ENCODE peak calls at places on chromosomes 7 and 10, in eight cellular contexts. R, L, I, E, P, W, C and F are unnamed samples.

GRCh38 chr7:129866251-129866650 is 86.5 kb downstream of the UBE2H start:
- DNase-seq in R (no peak), L (no peak), I (no peak), E (no peak), P (no peak), W (no peak), C (no peak), F (no peak)

GRCh38 chr10:70442332-70442988 is 979 bp upstream of the NODAL start:
- DNase-seq in R (no peak), L (no peak), I (no peak), E (no peak), P (no peak), W (no peak), C (no peak), F (no peak)

GRCh38 chr10:84177541-84178386 is 4.2 kb downstream of the GPR15LG start:
- DNase-seq in R (peak), L (no peak), I (no peak), E (peak), P (no peak), W (no peak), C (no peak), F (no peak)

GRCh38 chr10:101690461-101690860 is 4.5 kb downstream of the FBXW4 start:
- DNase-seq in R (no peak), L (no peak), I (no peak), E (no peak), P (no peak), W (no peak), C (no peak), F (no peak)

GRCh38 chr7:40829201-40829600 is 694.4 kb downstream of the SUGCT start:
- DNase-seq in R (no peak), L (no peak), I (no peak), E (no peak), P (no peak), W (no peak), C (no peak), F (no peak)

GRCh38 chr7:105011771-105012502 is 2.1 kb upstream of the KMT2E start:
- DNase-seq in R (peak), L (no peak), I (no peak), E (no peak), P (no peak), W (no peak), C (no peak), F (no peak)

GRCh38 chr10:91909178-91909677 is at the start of gene FGFBP3:
- DNase-seq in R (peak), L (peak), I (no peak), E (no peak), P (no peak), W (peak), C (no peak), F (no peak)

GRCh38 chr7:111049971-111050680 is 40.8 kb upstream of the LRRN3 start:
- DNase-seq in R (no peak), L (no peak), I (no peak), E (no peak), P (no peak), W (no peak), C (no peak), F (no peak)

GRCh38 chr7:21542891-21543527 is at the start of gene DNAH11:
- DNase-seq in R (peak), L (no peak), I (no peak), E (no peak), P (no peak), W (no peak), C (no peak), F (no peak)

GRCh38 chr10:24457661-24458318 is 248.9 kb downstream of the KIAA1217 start:
- DNase-seq in R (no peak), L (no peak), I (no peak), E (no peak), P (no peak), W (no peak), C (no peak), F (no peak)

GRCh38 chr10:130221456-130222375 is 85.5 kb downstream of the GLRX3 start:
- DNase-seq in R (no peak), L (no peak), I (no peak), E (no peak), P (no peak), W (no peak), C (no peak), F (no peak)

GRCh38 chr10:78817361-78817760 is 251.4 kb upstream of the ZMIZ1 start:
- DNase-seq in R (no peak), L (no peak), I (no peak), E (no peak), P (no peak), W (no peak), C (no peak), F (peak)

GRCh38 chr10:133359554-133359971 is 1.7 kb upstream of the FUOM start:
- DNase-seq in R (no peak), L (no peak), I (no peak), E (no peak), P (no peak), W (no peak), C (no peak), F (no peak)

GRCh38 chr10:4219901-4220300 is 434.9 kb upstream of the KLF6 start:
- DNase-seq in R (no peak), L (no peak), I (no peak), E (no peak), P (no peak), W (no peak), C (no peak), F (no peak)

GRCh38 chr7:24455813-24456525 is 117.3 kb upstream of the PALS2 start:
- DNase-seq in R (no peak), L (no peak), I (no peak), E (no peak), P (no peak), W (no peak), C (no peak), F (no peak)

GRCh38 chr7:155896531-155897263 is 84.4 kb upstream of the SHH start:
- DNase-seq in R (no peak), L (no peak), I (no peak), E (no peak), P (no peak), W (no peak), C (no peak), F (no peak)

GRCh38 chr10:43195557-43195956 is 57.3 kb downstream of the CSGALNACT2 start:
- DNase-seq in R (no peak), L (no peak), I (no peak), E (no peak), P (no peak), W (no peak), C (no peak), F (no peak)

GRCh38 chr10:77601488-77601887 is 36.1 kb downstream of the KCNMA1 start:
- DNase-seq in R (no peak), L (no peak), I (no peak), E (no peak), P (no peak), W (no peak), C (no peak), F (no peak)

GRCh38 chr10:113132651-113133088 is 182.6 kb downstream of the TCF7L2 start:
- DNase-seq in R (no peak), L (no peak), I (no peak), E (no peak), P (no peak), W (no peak), C (no peak), F (peak)

GRCh38 chr7:158321936-158322615 is 265.5 kb downstream of the PTPRN2 start:
- DNase-seq in R (no peak), L (no peak), I (no peak), E (no peak), P (no peak), W (no peak), C (no peak), F (no peak)

GRCh38 chr7:128102490-128103291 is 71.5 kb upstream of the LRRC4 start:
- DNase-seq in R (no peak), L (no peak), I (no peak), E (no peak), P (no peak), W (no peak), C (no peak), F (no peak)

GRCh38 chr7:4216016-4216415 is 466.1 kb upstream of the FOXK1 start:
- DNase-seq in R (no peak), L (no peak), I (no peak), E (no peak), P (peak), W (no peak), C (no peak), F (no peak)

GRCh38 chr7:82172017-82172416 is 271.6 kb downstream of the CACNA2D1 start:
- DNase-seq in R (no peak), L (no peak), I (no peak), E (no peak), P (no peak), W (no peak), C (no peak), F (no peak)

GRCh38 chr10:96614515-96614914 is 27.7 kb upstream of the TM9SF3 start:
- DNase-seq in R (no peak), L (no peak), I (peak), E (no peak), P (peak), W (no peak), C (no peak), F (peak)

GRCh38 chr7:194257-194995 is 2.1 kb downstream of the FAM20C start:
- DNase-seq in R (no peak), L (no peak), I (no peak), E (no peak), P (peak), W (no peak), C (no peak), F (peak)

GRCh38 chr7:47521041-47521795 is 60.7 kb downstream of the TNS3 start:
- DNase-seq in R (no peak), L (no peak), I (no peak), E (no peak), P (no peak), W (no peak), C (no peak), F (no peak)

GRCh38 chr10:102819054-102819453 is 18.2 kb downstream of the CYP17A1 start:
- DNase-seq in R (no peak), L (no peak), I (no peak), E (no peak), P (no peak), W (no peak), C (no peak), F (no peak)

GRCh38 chr7:42661312-42661711 is 250.6 kb downstream of the C7orf25 start:
- DNase-seq in R (no peak), L (no peak), I (no peak), E (no peak), P (peak), W (no peak), C (peak), F (peak)

GRCh38 chr7:16398211-16399017 is 22.9 kb downstream of the CRPPA start:
- DNase-seq in R (no peak), L (no peak), I (no peak), E (no peak), P (no peak), W (no peak), C (no peak), F (no peak)